ENCODE peak calls at places on chromosomes 1 and 21, in ten cellular contexts. One of them, this sample, is unnamed.

GRCh38 chr1:199685369-199685768 is 342.1 kb upstream of the NR5A2 start:
- DNase-seq in adrenal gland: no peak
- DNase-seq in stimulated activated CD4-positive, alpha-beta T cell treated with anti-CD3 and anti-CD28 coated beads, Interleukin-15, amount 100 ng/mL, for 24 hours: no peak
- DNase-seq in endodermal cell: no peak
- DNase-seq in LoVo: peak
- DNase-seq in M059J: peak
- DNase-seq in NCI-H345: no peak
- DNase-seq in germinal center: no peak
- DNase-seq in GM23248: peak
- DNase-seq in AG08395: peak
- DNase-seq in this sample: peak

GRCh38 chr1:84206416-84206815 is 62.3 kb downstream of the PRKACB start:
- DNase-seq in endodermal cell: no peak
- DNase-seq in GM23248: no peak
- DNase-seq in AG08395: no peak
- DNase-seq in LoVo: no peak
- DNase-seq in stimulated activated CD4-positive, alpha-beta T cell treated with anti-CD3 and anti-CD28 coated beads, Interleukin-15, amount 100 ng/mL, for 24 hours: no peak
- DNase-seq in adrenal gland: no peak
- DNase-seq in germinal center: no peak
- DNase-seq in M059J: no peak
- DNase-seq in NCI-H345: no peak
- DNase-seq in this sample: no peak

GRCh38 chr21:27260728-27261127 is 293.8 kb upstream of the ADAMTS5 start:
- DNase-seq in LoVo: no peak
- DNase-seq in GM23248: no peak
- DNase-seq in germinal center: no peak
- DNase-seq in AG08395: no peak
- DNase-seq in NCI-H345: no peak
- DNase-seq in adrenal gland: no peak
- DNase-seq in M059J: no peak
- DNase-seq in endodermal cell: no peak
- DNase-seq in stimulated activated CD4-positive, alpha-beta T cell treated with anti-CD3 and anti-CD28 coated beads, Interleukin-15, amount 100 ng/mL, for 24 hours: no peak
- DNase-seq in this sample: no peak

GRCh38 chr1:15953294-15953771 is 22.6 kb downstream of the ZBTB17 start:
- DNase-seq in GM23248: peak
- DNase-seq in AG08395: no peak
- DNase-seq in germinal center: no peak
- DNase-seq in NCI-H345: no peak
- DNase-seq in adrenal gland: peak
- DNase-seq in stimulated activated CD4-positive, alpha-beta T cell treated with anti-CD3 and anti-CD28 coated beads, Interleukin-15, amount 100 ng/mL, for 24 hours: no peak
- DNase-seq in LoVo: no peak
- DNase-seq in endodermal cell: no peak
- DNase-seq in M059J: peak
- DNase-seq in this sample: no peak

GRCh38 chr1:56135864-56136147 is 443.6 kb downstream of the PLPP3 start:
- DNase-seq in NCI-H345: no peak
- DNase-seq in germinal center: no peak
- DNase-seq in AG08395: no peak
- DNase-seq in stimulated activated CD4-positive, alpha-beta T cell treated with anti-CD3 and anti-CD28 coated beads, Interleukin-15, amount 100 ng/mL, for 24 hours: no peak
- DNase-seq in LoVo: no peak
- DNase-seq in endodermal cell: no peak
- DNase-seq in M059J: no peak
- DNase-seq in GM23248: no peak
- DNase-seq in adrenal gland: no peak
- DNase-seq in this sample: no peak

GRCh38 chr1:10152709-10153284 is 57.6 kb upstream of the KIF1B start:
- DNase-seq in GM23248: peak
- DNase-seq in NCI-H345: peak
- DNase-seq in adrenal gland: peak
- DNase-seq in germinal center: peak
- DNase-seq in endodermal cell: peak
- DNase-seq in AG08395: peak
- DNase-seq in LoVo: no peak
- DNase-seq in M059J: peak
- DNase-seq in stimulated activated CD4-positive, alpha-beta T cell treated with anti-CD3 and anti-CD28 coated beads, Interleukin-15, amount 100 ng/mL, for 24 hours: peak
- DNase-seq in this sample: peak

GRCh38 chr1:1204998-1205768 is 1.2 kb downstream of the TNFRSF18 start:
- DNase-seq in LoVo: no peak
- DNase-seq in NCI-H345: no peak
- DNase-seq in M059J: no peak
- DNase-seq in endodermal cell: no peak
- DNase-seq in adrenal gland: no peak
- DNase-seq in GM23248: no peak
- DNase-seq in germinal center: no peak
- DNase-seq in stimulated activated CD4-positive, alpha-beta T cell treated with anti-CD3 and anti-CD28 coated beads, Interleukin-15, amount 100 ng/mL, for 24 hours: peak
- DNase-seq in AG08395: no peak
- DNase-seq in this sample: no peak

GRCh38 chr1:24321712-24322635 is 2.8 kb downstream of the GRHL3 start:
- DNase-seq in LoVo: peak
- DNase-seq in stimulated activated CD4-positive, alpha-beta T cell treated with anti-CD3 and anti-CD28 coated beads, Interleukin-15, amount 100 ng/mL, for 24 hours: peak
- DNase-seq in GM23248: peak
- DNase-seq in NCI-H345: no peak
- DNase-seq in M059J: peak
- DNase-seq in adrenal gland: no peak
- DNase-seq in endodermal cell: peak
- DNase-seq in germinal center: peak
- DNase-seq in AG08395: peak
- DNase-seq in this sample: peak

GRCh38 chr1:109290998-109291397 is 8.1 kb upstream of the PSRC1 start:
- DNase-seq in LoVo: no peak
- DNase-seq in germinal center: no peak
- DNase-seq in AG08395: no peak
- DNase-seq in M059J: no peak
- DNase-seq in stimulated activated CD4-positive, alpha-beta T cell treated with anti-CD3 and anti-CD28 coated beads, Interleukin-15, amount 100 ng/mL, for 24 hours: no peak
- DNase-seq in adrenal gland: no peak
- DNase-seq in NCI-H345: no peak
- DNase-seq in endodermal cell: no peak
- DNase-seq in GM23248: no peak
- DNase-seq in this sample: no peak

GRCh38 chr1:184014271-184014670 is 23.3 kb downstream of the COLGALT2 start:
- DNase-seq in LoVo: no peak
- DNase-seq in germinal center: no peak
- DNase-seq in stimulated activated CD4-positive, alpha-beta T cell treated with anti-CD3 and anti-CD28 coated beads, Interleukin-15, amount 100 ng/mL, for 24 hours: no peak
- DNase-seq in endodermal cell: no peak
- DNase-seq in AG08395: no peak
- DNase-seq in GM23248: peak
- DNase-seq in NCI-H345: no peak
- DNase-seq in M059J: no peak
- DNase-seq in adrenal gland: no peak
- DNase-seq in this sample: no peak

GRCh38 chr1:43452789-43453441 is 816 bp downstream of the HYI start:
- DNase-seq in endodermal cell: peak
- DNase-seq in germinal center: no peak
- DNase-seq in GM23248: peak
- DNase-seq in NCI-H345: peak
- DNase-seq in AG08395: peak
- DNase-seq in stimulated activated CD4-positive, alpha-beta T cell treated with anti-CD3 and anti-CD28 coated beads, Interleukin-15, amount 100 ng/mL, for 24 hours: peak
- DNase-seq in adrenal gland: peak
- DNase-seq in LoVo: no peak
- DNase-seq in M059J: peak
- DNase-seq in this sample: peak

GRCh38 chr21:46161800-46162592 is 6.6 kb upstream of the FTCD start:
- DNase-seq in NCI-H345: no peak
- DNase-seq in GM23248: no peak
- DNase-seq in M059J: no peak
- DNase-seq in adrenal gland: no peak
- DNase-seq in LoVo: no peak
- DNase-seq in germinal center: no peak
- DNase-seq in stimulated activated CD4-positive, alpha-beta T cell treated with anti-CD3 and anti-CD28 coated beads, Interleukin-15, amount 100 ng/mL, for 24 hours: no peak
- DNase-seq in AG08395: no peak
- DNase-seq in endodermal cell: no peak
- DNase-seq in this sample: no peak

GRCh38 chr1:44803312-44804095 is 3.3 kb downstream of the PLK3 start:
- DNase-seq in M059J: peak
- DNase-seq in stimulated activated CD4-positive, alpha-beta T cell treated with anti-CD3 and anti-CD28 coated beads, Interleukin-15, amount 100 ng/mL, for 24 hours: no peak
- DNase-seq in endodermal cell: peak
- DNase-seq in NCI-H345: no peak
- DNase-seq in adrenal gland: peak
- DNase-seq in LoVo: no peak
- DNase-seq in germinal center: no peak
- DNase-seq in AG08395: no peak
- DNase-seq in GM23248: peak
- DNase-seq in this sample: no peak

GRCh38 chr1:36531833-36532232 is 49.1 kb upstream of the CSF3R start:
- DNase-seq in GM23248: no peak
- DNase-seq in LoVo: no peak
- DNase-seq in NCI-H345: no peak
- DNase-seq in germinal center: no peak
- DNase-seq in endodermal cell: no peak
- DNase-seq in adrenal gland: no peak
- DNase-seq in M059J: no peak
- DNase-seq in stimulated activated CD4-positive, alpha-beta T cell treated with anti-CD3 and anti-CD28 coated beads, Interleukin-15, amount 100 ng/mL, for 24 hours: no peak
- DNase-seq in AG08395: no peak
- DNase-seq in this sample: no peak

GRCh38 chr1:100960098-100960497 is 64.2 kb downstream of the SLC30A7 start:
- DNase-seq in AG08395: no peak
- DNase-seq in GM23248: no peak
- DNase-seq in stimulated activated CD4-positive, alpha-beta T cell treated with anti-CD3 and anti-CD28 coated beads, Interleukin-15, amount 100 ng/mL, for 24 hours: no peak
- DNase-seq in LoVo: no peak
- DNase-seq in adrenal gland: no peak
- DNase-seq in endodermal cell: no peak
- DNase-seq in germinal center: no peak
- DNase-seq in NCI-H345: no peak
- DNase-seq in M059J: no peak
- DNase-seq in this sample: no peak

GRCh38 chr1:52502789-52503188 is 50.1 kb downstream of the TUT4 start:
- DNase-seq in germinal center: no peak
- DNase-seq in M059J: no peak
- DNase-seq in AG08395: no peak
- DNase-seq in adrenal gland: no peak
- DNase-seq in NCI-H345: no peak
- DNase-seq in GM23248: peak
- DNase-seq in stimulated activated CD4-positive, alpha-beta T cell treated with anti-CD3 and anti-CD28 coated beads, Interleukin-15, amount 100 ng/mL, for 24 hours: no peak
- DNase-seq in LoVo: no peak
- DNase-seq in endodermal cell: no peak
- DNase-seq in this sample: no peak

GRCh38 chr1:175742790-175743459 is 470 bp downstream of the TNR start:
- DNase-seq in LoVo: no peak
- DNase-seq in NCI-H345: peak
- DNase-seq in adrenal gland: no peak
- DNase-seq in endodermal cell: peak
- DNase-seq in M059J: peak
- DNase-seq in GM23248: peak
- DNase-seq in AG08395: peak
- DNase-seq in germinal center: no peak
- DNase-seq in stimulated activated CD4-positive, alpha-beta T cell treated with anti-CD3 and anti-CD28 coated beads, Interleukin-15, amount 100 ng/mL, for 24 hours: no peak
- DNase-seq in this sample: peak

GRCh38 chr1:30303387-30303786 is 420.0 kb downstream of the MATN1 start:
- DNase-seq in GM23248: no peak
- DNase-seq in NCI-H345: no peak
- DNase-seq in stimulated activated CD4-positive, alpha-beta T cell treated with anti-CD3 and anti-CD28 coated beads, Interleukin-15, amount 100 ng/mL, for 24 hours: no peak
- DNase-seq in LoVo: no peak
- DNase-seq in adrenal gland: no peak
- DNase-seq in M059J: no peak
- DNase-seq in AG08395: no peak
- DNase-seq in germinal center: no peak
- DNase-seq in endodermal cell: no peak
- DNase-seq in this sample: no peak

GRCh38 chr1:185315364-185316108 is 1.5 kb downstream of the IVNS1ABP start:
- DNase-seq in endodermal cell: no peak
- DNase-seq in M059J: peak
- DNase-seq in germinal center: no peak
- DNase-seq in GM23248: peak
- DNase-seq in stimulated activated CD4-positive, alpha-beta T cell treated with anti-CD3 and anti-CD28 coated beads, Interleukin-15, amount 100 ng/mL, for 24 hours: no peak
- DNase-seq in LoVo: peak
- DNase-seq in NCI-H345: no peak
- DNase-seq in adrenal gland: no peak
- DNase-seq in AG08395: no peak
- DNase-seq in this sample: no peak

GRCh38 chr1:246681822-246682221 is 42.4 kb upstream of the SCCPDH start:
- DNase-seq in AG08395: no peak
- DNase-seq in GM23248: no peak
- DNase-seq in adrenal gland: no peak
- DNase-seq in NCI-H345: no peak
- DNase-seq in stimulated activated CD4-positive, alpha-beta T cell treated with anti-CD3 and anti-CD28 coated beads, Interleukin-15, amount 100 ng/mL, for 24 hours: no peak
- DNase-seq in germinal center: peak
- DNase-seq in M059J: no peak
- DNase-seq in endodermal cell: no peak
- DNase-seq in LoVo: no peak
- DNase-seq in this sample: no peak

GRCh38 chr1:220879090-220879508 is at the start of gene HLX:
- DNase-seq in adrenal gland: peak
- DNase-seq in AG08395: peak
- DNase-seq in stimulated activated CD4-positive, alpha-beta T cell treated with anti-CD3 and anti-CD28 coated beads, Interleukin-15, amount 100 ng/mL, for 24 hours: peak
- DNase-seq in M059J: peak
- DNase-seq in germinal center: peak
- DNase-seq in endodermal cell: peak
- DNase-seq in LoVo: peak
- DNase-seq in GM23248: peak
- DNase-seq in NCI-H345: no peak
- DNase-seq in this sample: peak

GRCh38 chr1:185567006-185567405 is 167.2 kb upstream of the HMCN1 start:
- DNase-seq in AG08395: no peak
- DNase-seq in LoVo: peak
- DNase-seq in adrenal gland: no peak
- DNase-seq in NCI-H345: peak
- DNase-seq in germinal center: peak
- DNase-seq in endodermal cell: no peak
- DNase-seq in M059J: peak
- DNase-seq in GM23248: peak
- DNase-seq in stimulated activated CD4-positive, alpha-beta T cell treated with anti-CD3 and anti-CD28 coated beads, Interleukin-15, amount 100 ng/mL, for 24 hours: peak
- DNase-seq in this sample: peak

GRCh38 chr1:54683453-54683852 is 32.2 kb upstream of the TTC4 start:
- DNase-seq in LoVo: no peak
- DNase-seq in NCI-H345: no peak
- DNase-seq in germinal center: no peak
- DNase-seq in M059J: no peak
- DNase-seq in AG08395: no peak
- DNase-seq in GM23248: no peak
- DNase-seq in adrenal gland: no peak
- DNase-seq in stimulated activated CD4-positive, alpha-beta T cell treated with anti-CD3 and anti-CD28 coated beads, Interleukin-15, amount 100 ng/mL, for 24 hours: no peak
- DNase-seq in endodermal cell: no peak
- DNase-seq in this sample: no peak

GRCh38 chr1:57485643-57486042 is 61.8 kb upstream of the DAB1 start:
- DNase-seq in LoVo: no peak
- DNase-seq in adrenal gland: no peak
- DNase-seq in endodermal cell: no peak
- DNase-seq in GM23248: peak
- DNase-seq in stimulated activated CD4-positive, alpha-beta T cell treated with anti-CD3 and anti-CD28 coated beads, Interleukin-15, amount 100 ng/mL, for 24 hours: no peak
- DNase-seq in M059J: peak
- DNase-seq in NCI-H345: no peak
- DNase-seq in germinal center: no peak
- DNase-seq in AG08395: peak
- DNase-seq in this sample: peak

GRCh38 chr1:156804572-156805243 is 11.9 kb downstream of the SH2D2A start:
- DNase-seq in adrenal gland: no peak
- DNase-seq in M059J: peak
- DNase-seq in germinal center: no peak
- DNase-seq in GM23248: peak
- DNase-seq in endodermal cell: no peak
- DNase-seq in NCI-H345: no peak
- DNase-seq in AG08395: no peak
- DNase-seq in LoVo: no peak
- DNase-seq in stimulated activated CD4-positive, alpha-beta T cell treated with anti-CD3 and anti-CD28 coated beads, Interleukin-15, amount 100 ng/mL, for 24 hours: no peak
- DNase-seq in this sample: no peak

GRCh38 chr1:7478797-7479499 is 292.1 kb upstream of the VAMP3 start:
- DNase-seq in endodermal cell: no peak
- DNase-seq in adrenal gland: peak
- DNase-seq in germinal center: no peak
- DNase-seq in LoVo: no peak
- DNase-seq in M059J: no peak
- DNase-seq in AG08395: peak
- DNase-seq in NCI-H345: peak
- DNase-seq in stimulated activated CD4-positive, alpha-beta T cell treated with anti-CD3 and anti-CD28 coated beads, Interleukin-15, amount 100 ng/mL, for 24 hours: peak
- DNase-seq in GM23248: peak
- DNase-seq in this sample: peak

GRCh38 chr1:248696261-248696660 is 6.3 kb downstream of the OR14I1 start:
- DNase-seq in M059J: peak
- DNase-seq in germinal center: no peak
- DNase-seq in stimulated activated CD4-positive, alpha-beta T cell treated with anti-CD3 and anti-CD28 coated beads, Interleukin-15, amount 100 ng/mL, for 24 hours: no peak
- DNase-seq in AG08395: no peak
- DNase-seq in GM23248: peak
- DNase-seq in endodermal cell: no peak
- DNase-seq in LoVo: peak
- DNase-seq in NCI-H345: peak
- DNase-seq in adrenal gland: peak
- DNase-seq in this sample: peak

GRCh38 chr1:109620396-109620817 is 770 bp downstream of the AMPD2 start:
- DNase-seq in stimulated activated CD4-positive, alpha-beta T cell treated with anti-CD3 and anti-CD28 coated beads, Interleukin-15, amount 100 ng/mL, for 24 hours: no peak
- DNase-seq in adrenal gland: no peak
- DNase-seq in GM23248: peak
- DNase-seq in LoVo: peak
- DNase-seq in endodermal cell: peak
- DNase-seq in AG08395: peak
- DNase-seq in NCI-H345: peak
- DNase-seq in M059J: peak
- DNase-seq in germinal center: peak
- DNase-seq in this sample: peak